ENCODE peak calls at places on chromosomes 4 and X, in four cellular contexts. F is T47D, S is G401, O is germinal center. J is an unnamed sample.

GRCh38 chrX:78331708-78332107 is 4.3 kb upstream of the CYSLTR1 start:
- DNase-seq in F (no peak), S (no peak), O (no peak), J (no peak)

GRCh38 chr4:104429150-104429741 is 65.4 kb downstream of the CXXC4 start:
- DNase-seq in F (no peak), S (no peak), O (no peak), J (peak; percentile 20)

GRCh38 chrX:47643926-47644325 is 6.4 kb downstream of the ELK1 start:
- DNase-seq in F (no peak), S (peak; percentile 59), O (no peak), J (no peak)

GRCh38 chrX:10598540-10598939 is 21.8 kb downstream of the MID1 start:
- DNase-seq in F (no peak), S (no peak), O (no peak), J (no peak)

GRCh38 chr4:163701915-163702314 is 207.4 kb downstream of the TMA16 start:
- DNase-seq in F (no peak), S (no peak), O (peak; percentile 5), J (no peak)

GRCh38 chrX:10102046-10102704 is 54.6 kb upstream of the CLCN4 start:
- DNase-seq in F (no peak), S (peak; percentile 78), O (no peak), J (no peak)

GRCh38 chr4:25020240-25020639 is 10.5 kb downstream of the LGI2 start:
- DNase-seq in F (no peak), S (no peak), O (no peak), J (no peak)

GRCh38 chr4:153232768-153233167 is 28.5 kb downstream of the TRIM2 start:
- DNase-seq in F (no peak), S (no peak), O (no peak), J (no peak)